ENCODE peak calls at places on chromosomes 3 and 15, in six cellular contexts. One of them, this sample, is unnamed.

GRCh38 chr3:195906865-195907729 is 1.3 kb downstream of the TNK2 start:
- DNase-seq in H1: no peak
- DNase-seq in mesendoderm: peak; percentile 54
- DNase-seq in mesenchymal stem cell: peak; percentile 29
- DNase-seq in H9: no peak
- DNase-seq in neuronal stem cell: no peak
- DNase-seq in this sample: peak; percentile 19

GRCh38 chr3:29338377-29338776 is 57.5 kb downstream of the RBMS3 start:
- DNase-seq in mesendoderm: no peak
- DNase-seq in mesenchymal stem cell: no peak
- DNase-seq in neuronal stem cell: no peak
- DNase-seq in H1: no peak
- DNase-seq in H9: no peak
- DNase-seq in this sample: no peak

GRCh38 chr15:63823253-63823844 is 10.4 kb downstream of the HERC1 start:
- DNase-seq in H9: no peak
- DNase-seq in mesendoderm: no peak
- DNase-seq in mesenchymal stem cell: no peak
- DNase-seq in neuronal stem cell: no peak
- DNase-seq in H1: no peak
- DNase-seq in this sample: no peak

GRCh38 chr3:55609230-55610100 is 122.4 kb upstream of the WNT5A start:
- DNase-seq in neuronal stem cell: no peak
- DNase-seq in H1: peak; percentile 68
- DNase-seq in H9: peak; percentile 64
- DNase-seq in mesendoderm: peak; percentile 77
- DNase-seq in mesenchymal stem cell: no peak
- DNase-seq in this sample: no peak

GRCh38 chr3:151263126-151263525 is 15.2 kb downstream of the P2RY14 start:
- DNase-seq in mesendoderm: no peak
- DNase-seq in H1: no peak
- DNase-seq in mesenchymal stem cell: no peak
- DNase-seq in neuronal stem cell: no peak
- DNase-seq in H9: no peak
- DNase-seq in this sample: peak; percentile 19

GRCh38 chr15:74182131-74182530 is 8.6 kb downstream of the ISLR start:
- DNase-seq in neuronal stem cell: no peak
- DNase-seq in H1: no peak
- DNase-seq in H9: no peak
- DNase-seq in mesenchymal stem cell: no peak
- DNase-seq in mesendoderm: no peak
- DNase-seq in this sample: no peak

GRCh38 chr3:14546041-14546440 is 5.9 kb upstream of the GRIP2 start:
- DNase-seq in mesenchymal stem cell: no peak
- DNase-seq in neuronal stem cell: no peak
- DNase-seq in H1: no peak
- DNase-seq in H9: no peak
- DNase-seq in mesendoderm: no peak
- DNase-seq in this sample: no peak

GRCh38 chr3:117537949-117538348 is 828.4 kb downstream of the TUSC7 start:
- DNase-seq in mesendoderm: no peak
- DNase-seq in H9: no peak
- DNase-seq in neuronal stem cell: no peak
- DNase-seq in H1: no peak
- DNase-seq in mesenchymal stem cell: no peak
- DNase-seq in this sample: no peak

GRCh38 chr3:156535162-156535627 is 19.7 kb downstream of the SSR3 start:
- DNase-seq in neuronal stem cell: no peak
- DNase-seq in mesendoderm: peak; percentile 94
- DNase-seq in H1: no peak
- DNase-seq in mesenchymal stem cell: peak; percentile 100
- DNase-seq in H9: no peak
- DNase-seq in this sample: peak; percentile 100

GRCh38 chr3:18423401-18424212 is 1.5 kb downstream of the SATB1 start:
- DNase-seq in H1: peak; percentile 69
- DNase-seq in mesendoderm: peak; percentile 80
- DNase-seq in H9: peak; percentile 37
- DNase-seq in neuronal stem cell: no peak
- DNase-seq in mesenchymal stem cell: peak; percentile 65
- DNase-seq in this sample: peak; percentile 51

GRCh38 chr3:195908439-195909293 is at the start of gene TNK2:
- DNase-seq in mesendoderm: no peak
- DNase-seq in H9: peak; percentile 53
- DNase-seq in mesenchymal stem cell: no peak
- DNase-seq in neuronal stem cell: no peak
- DNase-seq in H1: peak; percentile 75
- DNase-seq in this sample: no peak

GRCh38 chr3:196739671-196740475 is at the start of gene PAK2:
- DNase-seq in neuronal stem cell: peak; percentile 80
- DNase-seq in H1: peak; percentile 87
- DNase-seq in mesendoderm: peak; percentile 94
- DNase-seq in mesenchymal stem cell: peak; percentile 88
- DNase-seq in H9: peak; percentile 90
- DNase-seq in this sample: peak; percentile 79

GRCh38 chr3:180335056-180335455 is 266.9 kb upstream of the TTC14 start:
- DNase-seq in H9: no peak
- DNase-seq in mesenchymal stem cell: no peak
- DNase-seq in H1: no peak
- DNase-seq in mesendoderm: no peak
- DNase-seq in neuronal stem cell: no peak
- DNase-seq in this sample: no peak

GRCh38 chr3:180341516-180341915 is 260.4 kb upstream of the TTC14 start:
- DNase-seq in H9: no peak
- DNase-seq in H1: no peak
- DNase-seq in neuronal stem cell: no peak
- DNase-seq in mesendoderm: no peak
- DNase-seq in mesenchymal stem cell: no peak
- DNase-seq in this sample: no peak

DNA sequence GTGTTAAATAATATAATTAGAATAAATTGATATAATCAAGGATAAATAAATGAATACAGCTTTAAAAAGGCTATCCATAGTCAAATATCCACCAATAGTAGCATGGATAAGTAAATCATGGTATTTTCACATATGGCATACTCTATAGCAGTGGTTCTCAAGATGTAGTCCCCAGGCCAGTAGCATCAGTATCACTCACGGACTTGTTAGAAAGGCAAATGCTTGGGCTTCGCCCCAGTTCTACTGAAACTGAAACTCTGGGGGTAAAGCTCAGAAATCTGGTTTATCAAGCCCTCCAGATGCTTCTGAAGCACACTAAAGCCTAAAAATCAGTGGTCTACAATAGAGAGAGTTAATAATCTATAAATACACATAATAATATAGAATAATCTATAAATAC is 261.6 kb upstream of the TTC14 start:
- DNase-seq in H9: no peak
- DNase-seq in neuronal stem cell: no peak
- DNase-seq in mesendoderm: no peak
- DNase-seq in H1: no peak
- DNase-seq in mesenchymal stem cell: no peak
- DNase-seq in this sample: no peak
- H2BK15ac ChIP-seq in H9: no peak overlapping the region
- H2BK15ac ChIP-seq in neuronal stem cell: no peak overlapping the region
- H2BK15ac ChIP-seq in mesendoderm: no peak overlapping the region
- H2BK15ac ChIP-seq in H1: no peak overlapping the region
- H2BK15ac ChIP-seq in mesenchymal stem cell: no peak overlapping the region
- H2BK15ac ChIP-seq in this sample: no peak overlapping the region

DNA sequence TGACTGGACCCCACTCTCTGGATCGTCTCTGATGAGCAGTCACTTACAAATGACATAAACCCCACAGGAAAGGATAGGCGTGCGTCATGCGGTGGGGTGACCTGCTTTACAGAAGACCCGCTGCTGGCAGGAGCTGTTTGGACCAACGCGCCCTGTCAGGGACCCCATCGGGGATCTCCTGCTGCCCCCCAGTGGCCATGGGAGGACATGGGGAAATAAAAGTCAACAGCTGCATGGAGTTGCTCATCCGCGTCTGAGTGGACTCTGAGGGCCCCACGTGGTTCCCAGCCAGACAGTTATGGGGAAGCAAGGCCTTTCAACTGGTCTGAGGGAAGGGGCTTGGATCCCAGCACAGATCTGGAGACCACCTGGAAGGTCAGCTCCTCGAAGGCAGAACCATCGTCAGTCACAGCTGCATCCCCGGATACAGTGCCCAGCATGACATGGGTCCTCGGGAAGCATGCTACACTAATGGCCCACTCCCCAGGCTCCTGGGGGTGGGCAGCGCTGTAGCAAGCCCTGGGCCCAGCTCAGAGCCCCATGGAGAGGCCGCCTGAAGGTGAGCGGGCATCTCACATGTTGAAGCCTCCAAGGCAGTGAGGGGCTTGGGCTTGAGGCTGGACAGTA is 32.1 kb downstream of the PTH1R start:
- DNase-seq in neuronal stem cell: peak; percentile 79
- DNase-seq in H1: peak; percentile 95
- DNase-seq in mesendoderm: peak; percentile 91
- DNase-seq in mesenchymal stem cell: peak; percentile 88
- DNase-seq in H9: peak; percentile 90
- DNase-seq in this sample: peak; percentile 85
- H2BK15ac ChIP-seq in neuronal stem cell: no peak overlapping the region
- H2BK15ac ChIP-seq in H1: peak overlapping the region; percentile 92
- H2BK15ac ChIP-seq in mesendoderm: no peak overlapping the region
- H2BK15ac ChIP-seq in mesenchymal stem cell: no peak overlapping the region
- H2BK15ac ChIP-seq in H9: no peak overlapping the region
- H2BK15ac ChIP-seq in this sample: no peak overlapping the region

DNA sequence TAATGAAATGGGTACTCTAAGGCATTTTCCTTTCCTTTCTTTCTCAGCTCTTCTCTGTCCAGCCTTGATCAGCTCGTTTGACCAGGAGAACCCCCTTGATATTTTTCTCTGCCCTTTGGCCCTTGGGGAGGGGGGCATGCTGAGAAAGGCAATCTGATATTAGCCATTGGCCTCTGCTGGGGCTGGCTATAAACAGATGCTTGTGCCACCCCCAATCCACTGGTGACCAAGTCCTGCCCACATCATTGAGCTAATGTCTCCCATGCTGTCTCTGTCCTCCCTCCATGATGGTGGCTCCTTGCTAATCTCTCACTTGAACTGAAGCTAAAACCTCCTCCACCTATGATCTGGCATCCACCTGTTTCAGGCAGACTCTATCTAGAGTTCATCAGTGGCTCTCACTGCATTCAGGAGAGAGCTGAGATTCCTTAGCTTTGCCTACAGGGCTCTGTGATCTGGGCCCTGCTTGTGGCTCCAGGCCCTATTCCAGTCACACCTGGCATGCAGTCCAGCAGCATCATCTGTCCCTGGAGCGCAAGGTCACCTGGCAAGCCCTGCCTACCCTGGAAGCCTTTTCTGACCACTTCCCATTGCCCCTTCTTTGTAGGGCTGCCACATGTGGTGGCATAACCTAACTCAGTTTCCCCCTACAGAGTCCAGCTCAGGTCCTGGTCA is 115.3 kb upstream of the PLXNA1 start:
- DNase-seq in H1: no peak
- DNase-seq in mesenchymal stem cell: no peak
- DNase-seq in neuronal stem cell: no peak
- DNase-seq in mesendoderm: no peak
- DNase-seq in H9: no peak
- DNase-seq in this sample: no peak
- H2BK15ac ChIP-seq in H1: no peak overlapping the region
- H2BK15ac ChIP-seq in mesenchymal stem cell: no peak overlapping the region
- H2BK15ac ChIP-seq in neuronal stem cell: no peak overlapping the region
- H2BK15ac ChIP-seq in mesendoderm: no peak overlapping the region
- H2BK15ac ChIP-seq in H9: no peak overlapping the region
- H2BK15ac ChIP-seq in this sample: no peak overlapping the region

DNA sequence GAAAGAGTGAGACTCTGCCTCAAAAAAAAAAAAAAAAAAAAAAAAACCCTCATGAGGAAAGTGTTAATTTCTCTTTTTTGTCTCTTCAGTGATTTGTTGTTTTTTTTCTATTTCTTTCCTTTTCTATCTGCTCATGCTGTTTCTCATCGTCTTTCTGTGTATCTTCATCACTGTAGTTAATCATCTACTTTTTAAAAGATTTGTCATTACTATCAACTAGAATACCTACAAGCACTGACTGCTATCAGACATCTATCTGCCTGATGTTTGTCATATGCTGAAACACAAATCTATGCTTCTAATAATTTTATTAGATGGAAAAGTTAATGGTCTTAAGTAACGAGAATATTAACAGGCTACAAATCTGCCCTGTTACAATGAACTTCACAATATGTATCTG is 26.8 kb downstream of the CCDC14 start:
- DNase-seq in mesenchymal stem cell: no peak
- DNase-seq in neuronal stem cell: no peak
- DNase-seq in H1: no peak
- DNase-seq in mesendoderm: no peak
- DNase-seq in H9: no peak
- DNase-seq in this sample: no peak
- H2BK15ac ChIP-seq in mesenchymal stem cell: no peak overlapping the region
- H2BK15ac ChIP-seq in neuronal stem cell: no peak overlapping the region
- H2BK15ac ChIP-seq in H1: no peak overlapping the region
- H2BK15ac ChIP-seq in mesendoderm: no peak overlapping the region
- H2BK15ac ChIP-seq in H9: no peak overlapping the region
- H2BK15ac ChIP-seq in this sample: no peak overlapping the region

DNA sequence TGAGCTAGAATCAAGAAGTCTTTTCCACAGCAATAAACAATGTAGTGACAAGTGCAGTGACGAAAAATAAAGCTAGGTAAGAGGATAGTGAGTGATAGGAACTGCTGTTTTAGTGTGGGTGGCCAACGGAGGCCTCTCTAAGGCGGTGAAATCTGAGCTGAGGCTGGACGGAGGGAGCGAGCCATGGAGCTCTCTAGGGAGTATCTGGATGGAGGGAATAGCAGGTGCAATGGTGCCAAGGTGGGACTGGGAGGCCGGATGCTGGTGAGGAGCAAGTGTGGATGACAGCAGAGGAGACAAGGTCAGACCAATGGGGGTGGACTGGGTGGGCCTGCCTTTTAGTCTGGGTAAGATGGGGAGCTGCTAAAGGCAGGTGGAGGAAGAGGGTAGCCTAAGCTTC is 26.6 kb upstream of the TRH start:
- DNase-seq in H9: no peak
- DNase-seq in neuronal stem cell: no peak
- DNase-seq in mesenchymal stem cell: no peak
- DNase-seq in H1: no peak
- DNase-seq in mesendoderm: no peak
- DNase-seq in this sample: no peak
- H2BK15ac ChIP-seq in H9: no peak overlapping the region
- H2BK15ac ChIP-seq in neuronal stem cell: no peak overlapping the region
- H2BK15ac ChIP-seq in mesenchymal stem cell: no peak overlapping the region
- H2BK15ac ChIP-seq in H1: no peak overlapping the region
- H2BK15ac ChIP-seq in mesendoderm: no peak overlapping the region
- H2BK15ac ChIP-seq in this sample: no peak overlapping the region

GRCh38 chr15:76378691-76379090 is 42.1 kb downstream of the ISL2 start:
- DNase-seq in neuronal stem cell: no peak
- DNase-seq in mesenchymal stem cell: no peak
- DNase-seq in mesendoderm: no peak
- DNase-seq in H1: no peak
- DNase-seq in H9: no peak
- DNase-seq in this sample: no peak
- H2BK15ac ChIP-seq in neuronal stem cell: no peak overlapping the region
- H2BK15ac ChIP-seq in mesenchymal stem cell: no peak overlapping the region
- H2BK15ac ChIP-seq in mesendoderm: no peak overlapping the region
- H2BK15ac ChIP-seq in H1: no peak overlapping the region
- H2BK15ac ChIP-seq in H9: no peak overlapping the region
- H2BK15ac ChIP-seq in this sample: no peak overlapping the region

DNA sequence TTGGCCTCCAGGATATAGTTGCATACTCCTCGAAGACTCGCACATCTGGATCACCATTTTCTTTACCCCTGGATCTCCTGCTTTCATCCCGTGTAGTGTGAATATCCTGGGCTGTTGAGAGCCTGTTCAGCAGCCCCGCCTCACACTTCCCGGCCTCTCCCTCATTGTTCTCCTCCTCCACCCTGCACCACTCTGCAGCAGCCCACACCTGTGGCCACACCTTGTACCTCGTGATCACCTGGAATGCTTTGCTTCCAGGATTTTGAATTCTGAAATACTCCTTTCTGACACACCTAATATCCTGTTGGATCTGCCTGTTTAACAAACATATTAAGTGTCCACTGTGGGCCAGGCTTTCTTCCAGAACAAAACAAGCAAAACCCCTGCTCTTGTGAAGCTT is 14.4 kb downstream of the ABHD17C start:
- DNase-seq in H1: no peak
- DNase-seq in mesenchymal stem cell: no peak
- DNase-seq in H9: no peak
- DNase-seq in mesendoderm: no peak
- DNase-seq in neuronal stem cell: no peak
- DNase-seq in this sample: no peak
- H2BK15ac ChIP-seq in H1: no peak overlapping the region
- H2BK15ac ChIP-seq in mesenchymal stem cell: no peak overlapping the region
- H2BK15ac ChIP-seq in H9: no peak overlapping the region
- H2BK15ac ChIP-seq in mesendoderm: no peak overlapping the region
- H2BK15ac ChIP-seq in neuronal stem cell: no peak overlapping the region
- H2BK15ac ChIP-seq in this sample: no peak overlapping the region